ENCODE peak calls at places on chromosome 15, in six cellular contexts. J is kidney epithelial cell, Y is fibroblast of mammary gland, H is esophagus squamous epithelium, U is OCI-LY7, R is neural progenitor cell. I is an unnamed sample.

GRCh38 chr15:29656636-29657475 is 165.4 kb downstream of the TJP1 start:
- DNase-seq in J (no peak), Y (no peak), H (no peak), U (no peak), R (peak), I (no peak)

GRCh38 chr15:78101423-78102105 is 9.2 kb downstream of the SH2D7 start:
- DNase-seq in J (no peak), Y (no peak), H (no peak), U (no peak), R (no peak), I (no peak)

GRCh38 chr15:31403096-31403495 is 76.5 kb downstream of the KLF13 start:
- DNase-seq in J (no peak), Y (peak), H (no peak), U (no peak), R (no peak), I (no peak)

GRCh38 chr15:22980189-22981136 is at the start of gene CYFIP1:
- DNase-seq in J (peak), Y (peak), H (no peak), U (no peak), R (peak), I (peak)

GRCh38 chr15:39462691-39463090 is 118.2 kb upstream of the THBS1 start:
- DNase-seq in J (no peak), Y (peak), H (no peak), U (no peak), R (no peak), I (peak)

GRCh38 chr15:58742424-58743160 is 6.9 kb downstream of the ADAM10 start:
- DNase-seq in J (no peak), Y (peak), H (no peak), U (no peak), R (no peak), I (peak)

GRCh38 chr15:38481113-38481512 is 27.2 kb downstream of the FAM98B start:
- DNase-seq in J (no peak), Y (no peak), H (no peak), U (no peak), R (no peak), I (no peak)

GRCh38 chr15:78298983-78299301 is 467 bp downstream of the SKIC8 start:
- DNase-seq in J (no peak), Y (peak), H (no peak), U (peak), R (no peak), I (peak)

GRCh38 chr15:66594344-66594743 is 28.5 kb upstream of the LCTL start:
- DNase-seq in J (no peak), Y (no peak), H (no peak), U (peak), R (no peak), I (no peak)

GRCh38 chr15:63531586-63531985 is 27.2 kb downstream of the USP3 start:
- DNase-seq in J (no peak), Y (no peak), H (no peak), U (no peak), R (no peak), I (no peak)

GRCh38 chr15:77039817-77040216 is 31.1 kb downstream of the TSPAN3 start:
- DNase-seq in J (no peak), Y (no peak), H (no peak), U (no peak), R (no peak), I (no peak)

GRCh38 chr15:89114974-89115373 is 26.7 kb downstream of the ABHD2 start:
- DNase-seq in J (no peak), Y (peak), H (no peak), U (no peak), R (peak), I (peak)

GRCh38 chr15:61195116-61196002 is 33.7 kb downstream of the RORA start:
- DNase-seq in J (no peak), Y (peak), H (no peak), U (peak), R (peak), I (peak)

GRCh38 chr15:62253294-62253693 is 88.2 kb upstream of the C2CD4B start:
- DNase-seq in J (no peak), Y (no peak), H (no peak), U (peak), R (peak), I (no peak)

GRCh38 chr15:84983711-84984110 is 2.1 kb downstream of the PDE8A start:
- DNase-seq in J (no peak), Y (no peak), H (no peak), U (no peak), R (no peak), I (no peak)

GRCh38 chr15:73079570-73079969 is 27.3 kb downstream of the NEO1 start:
- DNase-seq in J (no peak), Y (no peak), H (no peak), U (no peak), R (no peak), I (no peak)

GRCh38 chr15:40118473-40118872 is 9.8 kb upstream of the BMF start:
- DNase-seq in J (no peak), Y (no peak), H (no peak), U (no peak), R (no peak), I (no peak)

GRCh38 chr15:45140851-45141250 is 11.1 kb downstream of the DUOX1 start:
- DNase-seq in J (no peak), Y (no peak), H (no peak), U (no peak), R (no peak), I (no peak)

GRCh38 chr15:31304736-31305365 is 21.8 kb upstream of the KLF13 start:
- DNase-seq in J (no peak), Y (no peak), H (no peak), U (peak), R (no peak), I (no peak)

GRCh38 chr15:36278219-36278618 is 301.2 kb upstream of the CDIN1 start:
- DNase-seq in J (no peak), Y (peak), H (no peak), U (no peak), R (peak), I (peak)

GRCh38 chr15:70147178-70147760 is 49.6 kb upstream of the TLE3 start:
- DNase-seq in J (no peak), Y (no peak), H (no peak), U (no peak), R (no peak), I (no peak)

GRCh38 chr15:48644827-48645557 is 517 bp downstream of the FBN1 start:
- DNase-seq in J (no peak), Y (peak), H (no peak), U (no peak), R (peak), I (peak)

GRCh38 chr15:99429681-99430081 is 136.1 kb upstream of the MEF2A start:
- DNase-seq in J (no peak), Y (no peak), H (no peak), U (no peak), R (no peak), I (no peak)

GRCh38 chr15:66401130-66402021 is 14.7 kb downstream of the MAP2K1 start:
- DNase-seq in J (no peak), Y (peak), H (no peak), U (peak), R (peak), I (no peak)

GRCh38 chr15:47184405-47185221 is 532.7 kb upstream of the SEMA6D start:
- DNase-seq in J (no peak), Y (peak), H (no peak), U (no peak), R (peak), I (peak)

GRCh38 chr15:43204016-43204901 is 16.6 kb downstream of the EPB42 start:
- DNase-seq in J (no peak), Y (peak), H (no peak), U (peak), R (peak), I (peak)

GRCh38 chr15:34776706-34777105 is 18.6 kb downstream of the ACTC1 start:
- DNase-seq in J (no peak), Y (peak), H (no peak), U (no peak), R (no peak), I (no peak)

GRCh38 chr15:31098491-31098917 is 3.0 kb downstream of the TRPM1 start:
- DNase-seq in J (peak), Y (no peak), H (no peak), U (no peak), R (no peak), I (no peak)

GRCh38 chr15:91308855-91309254 is 208.8 kb downstream of the SV2B start:
- DNase-seq in J (no peak), Y (no peak), H (no peak), U (no peak), R (no peak), I (no peak)

GRCh38 chr15:90037961-90038633 is 37.0 kb downstream of the ZNF710 start:
- DNase-seq in J (no peak), Y (peak), H (no peak), U (no peak), R (no peak), I (peak)

GRCh38 chr15:48001393-48002059 is 119.3 kb upstream of the SLC24A5 start:
- DNase-seq in J (no peak), Y (no peak), H (no peak), U (peak), R (no peak), I (no peak)

GRCh38 chr15:84582583-84583157 is 18.1 kb upstream of the ZSCAN2 start:
- DNase-seq in J (no peak), Y (peak), H (no peak), U (no peak), R (no peak), I (no peak)

GRCh38 chr15:57356636-57357035 is 19.7 kb upstream of the CGNL1 start:
- DNase-seq in J (peak), Y (no peak), H (no peak), U (no peak), R (peak), I (peak)

GRCh38 chr15:46607103-46607502 is 972.3 kb downstream of the SQOR start:
- DNase-seq in J (no peak), Y (no peak), H (no peak), U (no peak), R (no peak), I (no peak)

GRCh38 chr15:82585072-82585471 is 44.8 kb upstream of the RPS17 start:
- DNase-seq in J (no peak), Y (peak), H (no peak), U (no peak), R (no peak), I (peak)
- TF ChIP-seq CTCF in J (peak), Y (peak), H (no peak), U (peak), R (peak), I (no peak)

GRCh38 chr15:65049418-65049840 is 4.2 kb downstream of the SLC51B start:
- DNase-seq in J (peak), Y (peak), H (peak), U (peak), R (peak), I (peak)
- H3K4me3 ChIP-seq in J (peak), Y (peak), H (peak), U (peak), R (peak), I (peak)

DNA sequence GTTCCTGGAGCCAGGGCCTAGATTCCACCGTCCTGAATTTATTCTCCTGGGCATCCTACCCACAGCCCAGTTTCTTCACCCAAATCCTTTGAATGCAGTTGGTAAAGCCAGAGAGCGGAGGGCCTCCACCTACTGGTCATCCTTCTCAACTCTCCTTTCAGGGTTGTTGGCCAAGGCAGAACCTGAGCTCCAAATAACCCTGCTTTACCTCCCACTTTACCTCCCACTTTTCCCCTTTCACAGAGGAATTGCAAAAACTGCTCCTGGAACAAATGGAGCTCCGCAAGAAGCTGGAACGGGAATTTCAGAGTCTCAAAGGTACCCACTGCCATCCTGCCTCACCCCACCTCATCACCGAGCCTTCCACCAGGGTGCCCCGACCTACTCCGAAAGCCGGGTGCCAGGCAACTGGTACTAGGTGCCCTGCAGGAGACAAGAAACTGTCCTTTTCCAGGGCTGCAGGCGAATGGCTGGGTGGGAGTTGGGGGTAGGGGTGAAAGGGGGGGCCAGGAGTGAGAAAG is 6.8 kb downstream of the SKOR1 start:
- DNase-seq in J (no peak), Y (peak), H (no peak), U (peak), R (peak), I (peak)
- TF ChIP-seq CTCF in J (peak), Y (peak), H (no peak), U (peak), R (peak), I (peak)

DNA sequence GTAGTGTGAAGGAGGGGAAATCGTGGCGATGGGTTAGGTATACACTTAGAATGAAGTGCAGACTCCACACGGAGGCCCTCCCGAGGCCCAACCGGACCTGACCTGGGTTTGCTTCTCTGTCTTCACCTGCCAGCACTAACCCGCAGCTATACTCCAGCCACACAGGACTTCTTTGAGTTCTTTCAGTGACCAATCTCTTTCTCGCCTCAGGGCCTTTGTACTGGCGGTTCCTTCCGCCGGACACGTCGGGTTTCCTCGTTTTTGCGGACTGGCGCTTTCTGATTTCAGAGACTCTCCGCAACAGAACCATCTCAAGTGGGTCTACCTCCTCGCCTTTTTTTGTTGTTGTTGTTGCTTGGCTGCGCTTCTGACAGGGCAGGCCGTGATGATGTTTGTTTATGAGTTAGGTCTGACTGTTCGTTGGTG is at the start of gene NEIL1:
- DNase-seq in J (no peak), Y (no peak), H (no peak), U (no peak), R (peak), I (no peak)
- H3K4me3 ChIP-seq in J (peak), Y (peak), H (peak), U (peak), R (peak), I (peak)

GRCh38 chr15:101019351-101019750 is 100.2 kb downstream of the LRRK1 start:
- DNase-seq in J (no peak), Y (no peak), H (no peak), U (no peak), R (no peak), I (no peak)

GRCh38 chr15:101014921-101015841 is 96.0 kb downstream of the LRRK1 start:
- DNase-seq in J (no peak), Y (peak), H (no peak), U (peak), R (peak), I (peak)

GRCh38 chr15:101017935-101018849 is 99.0 kb downstream of the LRRK1 start:
- DNase-seq in J (no peak), Y (peak), H (no peak), U (no peak), R (no peak), I (peak)

GRCh38 chr15:101016581-101016980 is 97.4 kb downstream of the LRRK1 start:
- DNase-seq in J (no peak), Y (no peak), H (no peak), U (no peak), R (no peak), I (no peak)

DNA sequence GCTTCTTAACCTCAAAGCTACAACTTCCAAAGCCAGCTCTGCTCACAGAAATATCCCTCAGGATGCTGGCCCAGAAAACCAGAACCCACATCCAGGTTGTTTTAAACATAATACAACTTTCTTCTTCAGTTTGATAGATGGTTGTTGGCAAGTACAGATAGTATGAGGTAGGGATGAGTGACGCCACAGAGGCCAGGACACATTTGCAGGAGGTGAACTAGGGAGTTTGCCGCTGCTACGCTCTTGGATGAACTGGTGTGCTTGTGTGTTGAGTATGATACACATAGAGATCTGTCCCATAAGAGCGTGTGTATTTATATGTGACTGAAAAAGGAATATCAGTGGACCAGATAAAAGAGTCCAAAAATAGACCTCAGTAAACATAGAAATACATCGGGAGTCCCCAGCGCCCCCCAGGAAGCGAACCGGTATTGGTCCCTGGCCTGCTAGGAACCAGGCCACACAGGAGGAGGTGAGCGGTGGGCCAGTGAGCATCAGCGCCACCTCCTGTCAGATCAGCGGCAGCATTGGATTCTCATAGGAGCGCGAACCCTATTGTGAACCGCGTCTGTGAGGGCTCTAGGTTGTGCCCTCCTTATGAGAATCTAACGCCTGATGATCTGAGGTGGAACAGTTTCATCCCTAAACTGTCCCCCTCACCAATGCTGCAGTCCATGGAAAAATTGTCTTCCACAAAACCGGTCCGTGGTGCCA is 98.0 kb downstream of the LRRK1 start:
- DNase-seq in J (no peak), Y (no peak), H (no peak), U (peak), R (peak), I (no peak)
- TF ChIP-seq CTCF in J (no peak), Y (peak), H (no peak), U (peak), R (peak), I (no peak)

DNA sequence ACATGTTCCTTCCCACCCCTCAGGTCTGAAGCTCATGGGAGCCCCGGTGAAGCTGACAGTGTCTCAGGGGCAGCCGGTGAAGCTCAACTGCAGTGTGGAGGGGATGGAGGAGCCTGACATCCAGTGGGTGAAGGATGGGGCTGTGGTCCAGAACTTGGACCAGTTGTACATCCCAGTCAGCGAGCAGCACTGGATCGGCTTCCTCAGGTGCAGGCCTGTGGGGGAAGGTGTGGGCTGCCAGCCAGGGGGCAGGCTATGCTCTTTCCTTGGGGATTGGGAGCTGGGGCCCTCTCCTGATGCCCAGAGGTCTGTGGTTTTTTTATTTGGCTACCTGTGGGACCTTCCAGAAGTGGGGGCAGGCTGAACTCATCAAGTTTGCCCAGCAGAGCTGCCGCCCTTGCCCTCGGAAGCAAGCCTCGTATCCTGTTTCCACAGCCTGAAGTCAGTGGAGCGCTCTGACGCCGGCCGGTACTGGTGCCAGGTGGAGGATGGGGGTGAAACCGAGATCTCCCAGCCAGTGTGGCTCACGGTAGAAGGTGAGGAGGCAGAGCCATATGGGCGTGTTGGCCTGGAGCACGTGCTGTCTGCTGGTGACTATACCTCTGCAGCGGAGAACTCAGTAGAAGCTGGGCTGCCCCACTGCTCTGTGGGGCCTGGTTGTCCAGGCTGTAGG is 2.2 kb downstream of the TYRO3 start:
- DNase-seq in J (no peak), Y (no peak), H (no peak), U (no peak), R (peak), I (no peak)
- H3K4me3 ChIP-seq in J (no peak), Y (no peak), H (no peak), U (no peak), R (peak), I (no peak)

GRCh38 chr15:101168898-101169297 is 83.0 kb downstream of the CHSY1 start:
- DNase-seq in J (no peak), Y (no peak), H (no peak), U (no peak), R (no peak), I (no peak)

GRCh38 chr15:101168463-101168824 is 83.4 kb downstream of the CHSY1 start:
- DNase-seq in J (no peak), Y (peak), H (no peak), U (no peak), R (no peak), I (no peak)

GRCh38 chr15:101167791-101168462 is 83.9 kb downstream of the CHSY1 start:
- DNase-seq in J (peak), Y (peak), H (peak), U (no peak), R (no peak), I (peak)

GRCh38 chr15:101170568-101171350 is 81.1 kb downstream of the CHSY1 start:
- DNase-seq in J (no peak), Y (peak), H (no peak), U (no peak), R (no peak), I (peak)

DNA sequence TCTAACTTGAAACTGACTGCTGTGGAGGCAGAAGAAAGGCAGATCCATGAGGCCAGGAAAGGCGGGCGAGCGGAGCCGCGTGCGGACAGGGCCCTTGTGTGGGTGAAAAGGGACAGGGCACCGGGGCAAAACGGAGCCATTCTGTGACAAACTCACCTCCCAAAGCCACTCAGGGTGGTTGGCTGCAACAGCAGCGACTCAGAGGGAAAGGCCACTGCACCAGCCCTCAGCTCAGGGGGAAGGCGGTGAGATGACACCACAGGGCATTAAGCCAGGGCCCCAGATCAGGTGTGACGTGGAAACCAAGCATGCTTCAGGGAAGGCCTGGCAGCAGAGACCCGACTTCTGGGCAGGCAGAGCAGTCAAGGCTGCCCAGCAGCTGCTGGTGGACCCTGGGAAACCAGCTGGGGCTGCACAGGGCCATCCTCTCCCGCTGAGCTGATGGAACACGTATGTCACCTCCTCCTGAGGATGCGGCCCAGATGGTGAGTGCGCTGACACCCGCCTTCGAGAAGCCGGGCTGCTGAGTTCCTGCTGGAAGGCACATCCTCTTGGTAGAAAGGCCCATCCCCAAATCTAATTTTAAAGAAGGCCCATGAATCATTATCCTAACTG is 82.3 kb downstream of the CHSY1 start:
- DNase-seq in J (no peak), Y (peak), H (no peak), U (no peak), R (no peak), I (peak)
- TF ChIP-seq CTCF in J (no peak), Y (no peak), H (no peak), U (no peak), R (no peak), I (no peak)

GRCh38 chr15:83378921-83379561 is 68.1 kb upstream of the SH3GL3 start:
- DNase-seq in J (no peak), Y (no peak), H (no peak), U (no peak), R (no peak), I (no peak)
- H3K4me3 ChIP-seq in J (no peak), Y (peak), H (peak), U (no peak), R (no peak), I (no peak)